ENCODE peak calls at places on chromosomes 13 and 19, in six cellular contexts. Z is A549, B is K562, N is HepG2, H is SK-N-SH, G is GM12878. R is an unnamed sample.

GRCh38 chr19:47707135-47707925 is 5.9 kb upstream of the EHD2 start:
- DNase-seq in Z (peak; percentile 76), B (peak; percentile 89), N (peak; percentile 71), H (peak; percentile 84), G (peak; percentile 21), R (peak; percentile 75)

GRCh38 chr13:27952931-27953670 is 16.0 kb downstream of the CDX2 start:
- DNase-seq in Z (no peak), B (no peak), N (peak; percentile 15), H (no peak), G (no peak), R (no peak)

GRCh38 chr19:45254044-45254531 is 3.0 kb downstream of the MARK4 start:
- DNase-seq in Z (no peak), B (peak; percentile 26), N (no peak), H (peak; percentile 79), G (no peak), R (no peak)

GRCh38 chr19:10138879-10139795 is 19.4 kb upstream of the EIF3G start:
- DNase-seq in Z (no peak), B (no peak), N (no peak), H (peak; percentile 92), G (no peak), R (no peak)

GRCh38 chr19:4775627-4776152 is 15.8 kb upstream of the FEM1A start:
- DNase-seq in Z (no peak), B (no peak), N (no peak), H (no peak), G (no peak), R (no peak)

GRCh38 chr19:9828551-9829063 is 889 bp downstream of the UBL5 start:
- DNase-seq in Z (no peak), B (peak; percentile 45), N (no peak), H (no peak), G (no peak), R (no peak)

GRCh38 chr13:50679321-50679720 is 164.2 kb downstream of the DLEU7 start:
- DNase-seq in Z (no peak), B (no peak), N (no peak), H (no peak), G (no peak), R (no peak)

GRCh38 chr19:39163621-39164020 is 33.1 kb upstream of the NCCRP1 start:
- DNase-seq in Z (no peak), B (no peak), N (no peak), H (no peak), G (no peak), R (no peak)

GRCh38 chr13:73058432-73058740 is 419 bp upstream of the KLF5 start:
- DNase-seq in Z (no peak), B (no peak), N (no peak), H (no peak), G (no peak), R (no peak)

GRCh38 chr19:1567848-1568227 is 287 bp downstream of the MEX3D start:
- DNase-seq in Z (no peak), B (peak; percentile 29), N (no peak), H (peak; percentile 78), G (no peak), R (no peak)

GRCh38 chr19:41541990-41542584 is 33.9 kb upstream of the CEACAM21 start:
- DNase-seq in Z (peak; percentile 69), B (peak; percentile 76), N (peak; percentile 31), H (peak; percentile 34), G (no peak), R (peak; percentile 4)

GRCh38 chr13:86563308-86563707 is 764.1 kb upstream of the SLITRK6 start:
- DNase-seq in Z (no peak), B (no peak), N (no peak), H (no peak), G (no peak), R (peak; percentile 75)

GRCh38 chr19:48385461-48386087 is 5.8 kb downstream of the KDELR1 start:
- DNase-seq in Z (no peak), B (no peak), N (no peak), H (no peak), G (no peak), R (no peak)

GRCh38 chr19:31574251-31574973 is 225.2 kb upstream of the TSHZ3 start:
- DNase-seq in Z (no peak), B (no peak), N (no peak), H (no peak), G (no peak), R (no peak)

GRCh38 chr13:35771898-35772297 is 295.4 kb upstream of the MAB21L1 start:
- DNase-seq in Z (no peak), B (no peak), N (no peak), H (no peak), G (no peak), R (peak; percentile 95)

GRCh38 chr19:13002970-13003540 is 7.8 kb downstream of the NFIX start:
- DNase-seq in Z (no peak), B (no peak), N (no peak), H (no peak), G (no peak), R (no peak)

GRCh38 chr19:20247016-20247683 is 80.1 kb downstream of the ZNF486 start:
- DNase-seq in Z (no peak), B (no peak), N (no peak), H (peak; percentile 62), G (no peak), R (no peak)

GRCh38 chr19:38941979-38942378 is 11.2 kb downstream of the MRPS12 start:
- DNase-seq in Z (no peak), B (no peak), N (no peak), H (no peak), G (no peak), R (no peak)

GRCh38 chr19:41616785-41617621 is 9.9 kb downstream of the CEACAM4 start:
- DNase-seq in Z (peak; percentile 49), B (peak; percentile 31), N (peak; percentile 9), H (no peak), G (no peak), R (peak; percentile 10)

GRCh38 chr19:8858260-8858659 is 26.1 kb downstream of the MBD3L1 start:
- DNase-seq in Z (no peak), B (no peak), N (no peak), H (no peak), G (no peak), R (no peak)

GRCh38 chr13:51230473-51231105 is 8.4 kb downstream of the FAM124A start:
- DNase-seq in Z (no peak), B (no peak), N (no peak), H (no peak), G (no peak), R (peak; percentile 7)

GRCh38 chr19:4057913-4058695 is 8.6 kb downstream of the ZBTB7A start:
- DNase-seq in Z (peak; percentile 74), B (peak; percentile 90), N (peak; percentile 90), H (no peak), G (no peak), R (peak; percentile 85)

GRCh38 chr13:29852464-29853054 is 2.1 kb upstream of the UBL3 start:
- DNase-seq in Z (no peak), B (no peak), N (no peak), H (no peak), G (no peak), R (peak; percentile 30)

GRCh38 chr13:40812724-40813445 is 23.5 kb downstream of the SLC25A15 start:
- DNase-seq in Z (no peak), B (no peak), N (no peak), H (no peak), G (no peak), R (peak; percentile 78)

GRCh38 chr13:40210865-40211585 is 455.4 kb downstream of the FOXO1 start:
- DNase-seq in Z (no peak), B (no peak), N (no peak), H (no peak), G (no peak), R (no peak)

GRCh38 chr13:34065915-34066314 is 248.0 kb downstream of the RFC3 start:
- DNase-seq in Z (no peak), B (no peak), N (no peak), H (no peak), G (no peak), R (no peak)

GRCh38 chr19:18698321-18699167 is 15.1 kb downstream of the CRTC1 start:
- DNase-seq in Z (no peak), B (no peak), N (no peak), H (no peak), G (no peak), R (no peak)

GRCh38 chr19:43561144-43561970 is 14.0 kb downstream of the XRCC1 start:
- DNase-seq in Z (no peak), B (no peak), N (no peak), H (no peak), G (no peak), R (no peak)

GRCh38 chr19:703651-704446 is 4.9 kb upstream of the PALM start:
- DNase-seq in Z (peak; percentile 33), B (peak; percentile 95), N (peak; percentile 90), H (peak; percentile 97), G (no peak), R (peak; percentile 18)

GRCh38 chr19:15463865-15464371 is 426 bp downstream of the RASAL3 start:
- DNase-seq in Z (no peak), B (no peak), N (no peak), H (no peak), G (no peak), R (no peak)

GRCh38 chr13:33185853-33186252 is 99.7 kb downstream of the STARD13 start:
- DNase-seq in Z (no peak), B (no peak), N (no peak), H (no peak), G (no peak), R (no peak)

GRCh38 chr13:20609145-20609544 is 42.2 kb downstream of the IFT88 start:
- DNase-seq in Z (no peak), B (no peak), N (no peak), H (no peak), G (no peak), R (peak; percentile 94)

GRCh38 chr19:45424191-45425058 is 708 bp upstream of the ERCC1 start:
- DNase-seq in Z (peak; percentile 96), B (peak; percentile 89), N (peak; percentile 86), H (peak; percentile 67), G (no peak), R (peak; percentile 98)

GRCh38 chr19:23817519-23817918 is 58.8 kb upstream of the ZNF681 start:
- DNase-seq in Z (no peak), B (peak; percentile 73), N (peak; percentile 22), H (peak; percentile 24), G (no peak), R (peak; percentile 4)
- TF ChIP-seq SMC3 in Z (no peak), B (peak; percentile 17), N (no peak), H (peak; percentile 28), G (peak; percentile 21), R (no peak)

GRCh38 chr19:55257461-55258411 is 1.1 kb downstream of the PPP6R1 start:
- DNase-seq in Z (no peak), B (peak; percentile 70), N (no peak), H (peak; percentile 55), G (no peak), R (peak; percentile 32)
- TF ChIP-seq SMC3 in Z (no peak), B (no peak), N (no peak), H (no peak), G (no peak), R (no peak)

GRCh38 chr19:57888107-57888493 is 737 bp downstream of the ZNF814 start:
- DNase-seq in Z (no peak), B (no peak), N (no peak), H (no peak), G (no peak), R (no peak)
- TF ChIP-seq SMC3 in Z (no peak), B (no peak), N (no peak), H (no peak), G (no peak), R (no peak)

DNA sequence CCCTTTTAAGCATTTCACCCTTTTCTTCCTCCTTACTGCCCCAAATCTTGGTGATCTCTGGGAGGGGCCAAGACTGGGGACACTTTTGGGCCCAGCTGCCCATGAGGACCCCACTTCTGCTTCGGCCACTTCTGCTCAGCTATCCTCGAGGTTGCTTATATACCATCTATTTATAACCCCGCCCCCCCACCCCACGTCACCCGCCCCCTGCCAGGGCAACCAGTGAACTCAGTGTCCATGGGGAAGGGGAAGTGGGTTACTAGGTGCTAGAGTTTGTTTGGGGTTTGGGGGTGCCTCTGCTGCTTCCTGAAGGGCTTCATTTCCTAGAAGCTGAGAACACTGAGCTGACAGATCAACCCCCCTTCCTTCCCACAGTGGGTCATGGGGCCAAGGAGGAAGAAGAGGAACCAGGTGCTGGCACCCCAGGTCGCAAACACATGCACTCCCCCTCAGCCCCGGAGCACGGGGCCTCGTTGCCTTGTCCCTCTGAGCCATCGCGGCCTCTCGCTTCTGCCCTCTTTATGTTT is 6.1 kb upstream of the ADGRE5 start:
- DNase-seq in Z (no peak), B (no peak), N (no peak), H (no peak), G (no peak), R (no peak)
- TF ChIP-seq SMC3 in Z (no peak), B (no peak), N (no peak), H (no peak), G (no peak), R (no peak)

R was measured in IMR-90.